ENCODE peak calls at places on chromosome 1, in seven cellular contexts. H is stimulated activated CD4-positive, alpha-beta T cell treated with anti-CD3 and anti-CD28 coated beads, Interleukin-4, amount 100 ng/mL, for 24 hours; Q is left colon; C is amygdala; U is T-cell; T is mesothelial cell of epicardium; F is NCI-H446 treated with DMSO at 0.1 percent for 48 hours. O is an unnamed sample.
A peak's percentile ranks its signal among the peaks of the same experiment; 100 is the strongest.

GRCh38 chr1:29379438-29380073 is 143.2 kb downstream of the PTPRU start:
- DNase-seq in T (peak; percentile 21), Q (no peak), C (no peak), U (no peak), F (no peak), H (no peak), O (no peak)

GRCh38 chr1:2019571-2020309 is 595 bp downstream of the GABRD start:
- DNase-seq in T (peak; percentile 71), F (no peak), C (no peak), H (no peak), Q (no peak), U (no peak), O (no peak)

GRCh38 chr1:160425847-160426246 is 25.5 kb downstream of the VANGL2 start:
- DNase-seq in C (no peak), F (no peak), U (no peak), T (no peak), H (no peak), Q (no peak), O (no peak)

GRCh38 chr1:247172956-247173355 is 1.1 kb upstream of the ZNF124 start:
- DNase-seq in C (no peak), U (no peak), F (no peak), Q (no peak), T (no peak), H (no peak), O (no peak)

GRCh38 chr1:228013322-228014234 is 6.8 kb downstream of the WNT3A start:
- DNase-seq in U (no peak), F (no peak), C (no peak), T (peak; percentile 38), H (no peak), Q (peak; percentile 19), O (no peak)

GRCh38 chr1:229139320-229139719 is 131.6 kb upstream of the RAB4A start:
- DNase-seq in T (no peak), C (no peak), F (no peak), U (no peak), H (peak; percentile 25), Q (no peak), O (no peak)

GRCh38 chr1:166174108-166174507 is 7.3 kb upstream of the FAM78B start:
- DNase-seq in H (no peak), C (no peak), U (no peak), Q (no peak), T (no peak), F (no peak), O (no peak)

GRCh38 chr1:35702540-35702939 is 16.1 kb downstream of the C1orf216 start:
- DNase-seq in T (no peak), U (no peak), F (no peak), Q (no peak), H (no peak), C (no peak), O (no peak)

GRCh38 chr1:236020359-236021000 is 44.4 kb downstream of the NID1 start:
- DNase-seq in F (no peak), Q (no peak), T (no peak), H (no peak), C (no peak), U (no peak), O (no peak)

GRCh38 chr1:33060579-33061083 is 20.3 kb upstream of the AZIN2 start:
- DNase-seq in T (no peak), Q (no peak), H (no peak), C (peak; percentile 51), U (no peak), F (peak; percentile 55), O (no peak)

GRCh38 chr1:26046313-26047031 is 554 bp upstream of the SLC30A2 start:
- DNase-seq in H (no peak), F (no peak), U (no peak), C (no peak), Q (no peak), T (no peak), O (no peak)

GRCh38 chr1:185244015-185244747 is 72.9 kb downstream of the IVNS1ABP start:
- DNase-seq in U (no peak), Q (no peak), C (no peak), T (no peak), H (peak; percentile 68), F (no peak), O (no peak)

GRCh38 chr1:179984101-179984500 is 29.5 kb downstream of the CEP350 start:
- DNase-seq in Q (no peak), T (no peak), F (no peak), U (no peak), H (no peak), C (no peak), O (no peak)

GRCh38 chr1:44890007-44890406 is 47.0 kb upstream of the PTCH2 start:
- DNase-seq in T (no peak), F (no peak), Q (no peak), C (no peak), U (no peak), H (no peak), O (no peak)